ENCODE peak calls at places on chromosomes 3 and 15, in ten cellular contexts. S, C, O, Y, D, I, F, Q, H and E are unnamed samples.

GRCh38 chr3:158314426-158315357 is 204.8 kb downstream of the RSRC1 start:
- DNase-seq in S (no peak), C (no peak), O (no peak), Y (no peak), D (no peak), I (no peak), F (no peak), Q (no peak), H (no peak), E (no peak)

GRCh38 chr15:36810656-36811449 is 231.4 kb downstream of the CDIN1 start:
- DNase-seq in S (no peak), C (no peak), O (no peak), Y (no peak), D (no peak), I (no peak), F (no peak), Q (no peak), H (no peak), E (no peak)

GRCh38 chr3:42652611-42653302 is 740 bp upstream of the ZBTB47 start:
- DNase-seq in S (peak; percentile 60), C (peak; percentile 72), O (peak; percentile 74), Y (peak; percentile 58), D (peak; percentile 77), I (peak; percentile 70), F (peak; percentile 63), Q (peak; percentile 70), H (peak; percentile 44), E (peak; percentile 74)

GRCh38 chr3:170321326-170322034 is 36.0 kb upstream of the SKIL start:
- DNase-seq in S (no peak), C (no peak), O (peak; percentile 56), Y (no peak), D (no peak), I (no peak), F (no peak), Q (peak; percentile 35), H (no peak), E (no peak)

GRCh38 chr15:73593278-73594074 is 39.7 kb downstream of the NPTN start:
- DNase-seq in S (peak; percentile 64), C (no peak), O (peak; percentile 14), Y (no peak), D (peak; percentile 59), I (no peak), F (no peak), Q (no peak), H (peak; percentile 41), E (no peak)

GRCh38 chr3:107392549-107393165 is 15.4 kb downstream of the CCDC54 start:
- DNase-seq in S (no peak), C (no peak), O (peak; percentile 75), Y (no peak), D (no peak), I (no peak), F (no peak), Q (peak; percentile 76), H (no peak), E (peak; percentile 66)

GRCh38 chr15:51735211-51735610 is 2.2 kb downstream of the LYSMD2 start:
- DNase-seq in S (no peak), C (no peak), O (no peak), Y (no peak), D (no peak), I (no peak), F (no peak), Q (no peak), H (no peak), E (no peak)

GRCh38 chr3:59451800-59452741 is 402.2 kb upstream of the CFAP20DC start:
- DNase-seq in S (no peak), C (no peak), O (no peak), Y (no peak), D (no peak), I (no peak), F (no peak), Q (no peak), H (no peak), E (no peak)

GRCh38 chr3:162391301-162391700 is 894.7 kb downstream of the OTOL1 start:
- DNase-seq in S (no peak), C (no peak), O (peak; percentile 63), Y (no peak), D (no peak), I (peak; percentile 42), F (no peak), Q (peak; percentile 45), H (no peak), E (peak; percentile 76)

GRCh38 chr3:131903988-131904415 is 130.8 kb downstream of the CPNE4 start:
- DNase-seq in S (peak; percentile 42), C (no peak), O (peak; percentile 99), Y (no peak), D (no peak), I (peak; percentile 71), F (no peak), Q (peak; percentile 99), H (no peak), E (peak; percentile 97)

GRCh38 chr3:179136195-179136594 is 12.0 kb upstream of the PIK3CA start:
- DNase-seq in S (no peak), C (no peak), O (no peak), Y (no peak), D (no peak), I (no peak), F (no peak), Q (no peak), H (no peak), E (no peak)
- TF ChIP-seq CTCF in S (no peak), C (no peak), O (no peak), Y (no peak), D (no peak), I (no peak), F (no peak), Q (no peak), H (no peak), E (no peak)

GRCh38 chr3:127768346-127769008 is 53.8 kb downstream of the MGLL start:
- DNase-seq in S (no peak), C (no peak), O (peak; percentile 98), Y (no peak), D (peak; percentile 46), I (peak; percentile 58), F (no peak), Q (peak; percentile 98), H (no peak), E (peak; percentile 99)
- TF ChIP-seq CTCF in S (no peak), C (no peak), O (no peak), Y (no peak), D (no peak), I (no peak), F (no peak), Q (peak; percentile 24), H (no peak), E (peak; percentile 12)

GRCh38 chr15:91271565-91272153 is 171.6 kb downstream of the SV2B start:
- DNase-seq in S (peak; percentile 81), C (peak; percentile 57), O (peak; percentile 11), Y (peak; percentile 57), D (peak; percentile 35), I (peak; percentile 76), F (peak; percentile 55), Q (peak; percentile 62), H (peak; percentile 23), E (peak; percentile 48)
- TF ChIP-seq CTCF in S (peak; percentile 95), C (peak; percentile 72), O (peak; percentile 90), Y (peak; percentile 80), D (peak; percentile 87), I (peak; percentile 97), F (peak; percentile 83), Q (peak; percentile 88), H (peak; percentile 71), E (peak; percentile 93)

DNA sequence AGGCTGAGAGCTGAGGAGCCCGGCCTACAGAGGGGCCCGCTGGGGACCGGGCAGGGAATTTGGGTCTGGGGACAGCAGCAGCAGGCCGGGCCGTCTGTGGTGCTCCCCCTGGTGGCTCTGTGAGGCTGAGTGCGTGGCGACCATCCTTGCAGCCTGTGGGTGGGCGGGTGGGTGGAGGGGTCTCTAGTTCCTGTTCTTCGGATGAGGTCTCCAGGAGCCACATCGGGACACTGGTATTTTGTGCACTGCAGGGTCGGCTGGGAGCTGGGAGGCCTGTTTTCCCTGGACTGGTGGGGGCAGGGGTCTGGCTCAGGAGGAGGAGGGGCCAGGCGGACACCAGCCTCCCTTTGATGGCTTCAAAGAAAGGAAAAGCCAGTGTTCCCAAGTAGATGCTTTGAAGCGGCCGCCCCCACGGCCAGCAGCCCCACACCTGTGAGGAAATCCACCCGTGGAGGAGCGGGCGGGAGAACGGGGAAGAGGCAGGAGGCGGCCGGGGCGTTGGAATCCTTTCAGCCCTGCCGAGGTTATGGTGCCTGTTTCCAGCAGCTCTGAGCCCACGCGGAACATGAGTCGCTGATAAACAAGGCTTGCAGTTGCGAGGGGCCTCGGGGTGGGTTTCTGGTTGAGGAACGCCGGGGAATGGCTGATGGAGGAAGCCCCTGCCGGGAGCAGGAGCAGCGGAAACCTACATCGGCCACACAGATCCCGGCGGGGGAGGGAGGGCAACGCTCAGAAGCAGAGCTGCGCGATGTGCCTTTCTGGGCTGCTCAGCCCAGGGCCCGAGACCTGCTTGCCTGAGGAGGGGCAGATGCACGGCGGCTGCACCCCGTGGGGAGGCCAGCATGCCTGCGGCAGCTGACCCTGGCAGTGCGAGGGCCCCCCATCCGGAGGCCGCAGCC is 154.3 kb downstream of the NSMCE3 start:
- DNase-seq in S (peak; percentile 53), C (no peak), O (no peak), Y (no peak), D (no peak), I (no peak), F (no peak), Q (no peak), H (no peak), E (no peak)
- TF ChIP-seq CTCF in S (peak; percentile 66), C (peak; percentile 23), O (no peak), Y (peak; percentile 20), D (peak; percentile 37), I (peak; percentile 34), F (no peak), Q (peak; percentile 15), H (no peak), E (peak; percentile 60)

GRCh38 chr3:44914936-44915335 is 40.5 kb downstream of the TGM4 start:
- DNase-seq in S (peak; percentile 45), C (no peak), O (no peak), Y (no peak), D (no peak), I (no peak), F (no peak), Q (no peak), H (no peak), E (no peak)
- TF ChIP-seq CTCF in S (no peak), C (no peak), O (peak; percentile 17), Y (peak; percentile 30), D (peak; percentile 10), I (no peak), F (no peak), Q (peak; percentile 50), H (no peak), E (peak; percentile 65)

DNA sequence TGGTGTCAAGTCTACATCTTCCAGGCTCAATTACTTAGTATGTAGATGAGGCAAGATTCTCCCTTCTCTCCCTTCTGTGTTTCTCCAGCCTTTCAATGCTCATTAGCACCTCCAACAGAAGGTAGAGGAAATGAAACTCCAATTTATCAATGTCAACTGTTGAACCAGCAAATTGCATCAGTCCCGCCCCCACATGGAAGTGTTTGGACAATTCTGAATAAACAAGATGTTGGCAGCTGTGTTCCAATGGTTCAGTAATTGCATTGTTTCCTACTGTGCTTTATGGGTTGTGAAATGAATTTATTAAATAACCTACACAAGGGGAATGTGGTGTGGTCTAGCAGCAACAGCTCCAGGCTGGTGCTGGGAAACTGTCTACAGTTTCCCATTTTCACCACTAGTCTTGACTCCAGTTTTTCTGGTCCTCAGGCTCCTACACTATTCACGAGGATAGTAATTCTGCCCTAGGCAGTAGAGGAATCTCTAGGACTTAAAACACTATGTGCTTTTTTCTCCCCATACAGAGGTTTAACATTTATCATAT is 91.9 kb downstream of the MB21D2 start:
- DNase-seq in S (no peak), C (peak; percentile 9), O (peak; percentile 59), Y (no peak), D (no peak), I (peak; percentile 40), F (no peak), Q (peak; percentile 70), H (peak; percentile 13), E (no peak)
- TF ChIP-seq CTCF in S (no peak), C (no peak), O (no peak), Y (peak; percentile 4), D (no peak), I (no peak), F (no peak), Q (peak; percentile 33), H (no peak), E (peak; percentile 56)